ENCODE peak calls at places on chromosomes 11 and 22, in five cellular contexts. One of them, this sample, is unnamed.

GRCh38 chr11:101034076-101034475 is 95.5 kb downstream of the PGR start:
- DNase-seq in IMR-90: no peak
- DNase-seq in H1: no peak
- DNase-seq in neuronal stem cell: no peak
- DNase-seq in mesenchymal stem cell: no peak
- DNase-seq in this sample: no peak

GRCh38 chr22:22181515-22181959 is 63.0 kb upstream of the VPREB1 start:
- DNase-seq in IMR-90: no peak
- DNase-seq in H1: no peak
- DNase-seq in neuronal stem cell: no peak
- DNase-seq in mesenchymal stem cell: no peak
- DNase-seq in this sample: no peak

GRCh38 chr11:118632577-118633318 is 25.3 kb downstream of the PHLDB1 start:
- DNase-seq in IMR-90: no peak
- DNase-seq in H1: no peak
- DNase-seq in neuronal stem cell: no peak
- DNase-seq in mesenchymal stem cell: no peak
- DNase-seq in this sample: no peak

GRCh38 chr11:92383430-92383829 is 158.8 kb downstream of the FAT3 start:
- DNase-seq in IMR-90: peak
- DNase-seq in H1: no peak
- DNase-seq in neuronal stem cell: no peak
- DNase-seq in mesenchymal stem cell: peak
- DNase-seq in this sample: peak

GRCh38 chr11:110908401-110909106 is 196.3 kb upstream of the ARHGAP20 start:
- DNase-seq in IMR-90: peak
- DNase-seq in H1: no peak
- DNase-seq in neuronal stem cell: no peak
- DNase-seq in mesenchymal stem cell: peak
- DNase-seq in this sample: peak

GRCh38 chr22:38346506-38346905 is 29.3 kb upstream of the CSNK1E start:
- DNase-seq in IMR-90: no peak
- DNase-seq in H1: peak
- DNase-seq in neuronal stem cell: no peak
- DNase-seq in mesenchymal stem cell: no peak
- DNase-seq in this sample: no peak

GRCh38 chr11:126512251-126512650 is 156.8 kb downstream of the ST3GAL4 start:
- DNase-seq in IMR-90: no peak
- DNase-seq in H1: no peak
- DNase-seq in neuronal stem cell: no peak
- DNase-seq in mesenchymal stem cell: no peak
- DNase-seq in this sample: no peak

GRCh38 chr11:78218707-78219492 is 30.2 kb downstream of the USP35 start:
- DNase-seq in IMR-90: no peak
- DNase-seq in H1: no peak
- DNase-seq in neuronal stem cell: no peak
- DNase-seq in mesenchymal stem cell: no peak
- DNase-seq in this sample: no peak

GRCh38 chr11:9895016-9895415 is 231.1 kb downstream of the SWAP70 start:
- DNase-seq in IMR-90: peak
- DNase-seq in H1: no peak
- DNase-seq in neuronal stem cell: no peak
- DNase-seq in mesenchymal stem cell: peak
- DNase-seq in this sample: no peak

GRCh38 chr11:60168306-60168705 is 14.6 kb downstream of the MS4A6A start:
- DNase-seq in IMR-90: no peak
- DNase-seq in H1: no peak
- DNase-seq in neuronal stem cell: no peak
- DNase-seq in mesenchymal stem cell: no peak
- DNase-seq in this sample: no peak

GRCh38 chr22:44448271-44448780 is 49.7 kb downstream of the RTL6 start:
- DNase-seq in IMR-90: peak
- DNase-seq in H1: no peak
- DNase-seq in neuronal stem cell: no peak
- DNase-seq in mesenchymal stem cell: peak
- DNase-seq in this sample: no peak

GRCh38 chr11:44709281-44709562 is 17.5 kb upstream of the TSPAN18 start:
- DNase-seq in IMR-90: no peak
- DNase-seq in H1: no peak
- DNase-seq in neuronal stem cell: no peak
- DNase-seq in mesenchymal stem cell: peak
- DNase-seq in this sample: peak

GRCh38 chr22:24026056-24026455 is 15.0 kb downstream of the CABIN1 start:
- DNase-seq in IMR-90: no peak
- DNase-seq in H1: no peak
- DNase-seq in neuronal stem cell: no peak
- DNase-seq in mesenchymal stem cell: no peak
- DNase-seq in this sample: no peak

GRCh38 chr11:66344550-66345315 is at the start of gene BRMS1:
- DNase-seq in IMR-90: peak
- DNase-seq in H1: peak
- DNase-seq in neuronal stem cell: peak
- DNase-seq in mesenchymal stem cell: peak
- DNase-seq in this sample: peak
- H2AK5ac ChIP-seq in IMR-90: peak
- H2AK5ac ChIP-seq in H1: no peak
- H2AK5ac ChIP-seq in neuronal stem cell: peak
- H2AK5ac ChIP-seq in mesenchymal stem cell: peak
- H2AK5ac ChIP-seq in this sample: no peak

DNA sequence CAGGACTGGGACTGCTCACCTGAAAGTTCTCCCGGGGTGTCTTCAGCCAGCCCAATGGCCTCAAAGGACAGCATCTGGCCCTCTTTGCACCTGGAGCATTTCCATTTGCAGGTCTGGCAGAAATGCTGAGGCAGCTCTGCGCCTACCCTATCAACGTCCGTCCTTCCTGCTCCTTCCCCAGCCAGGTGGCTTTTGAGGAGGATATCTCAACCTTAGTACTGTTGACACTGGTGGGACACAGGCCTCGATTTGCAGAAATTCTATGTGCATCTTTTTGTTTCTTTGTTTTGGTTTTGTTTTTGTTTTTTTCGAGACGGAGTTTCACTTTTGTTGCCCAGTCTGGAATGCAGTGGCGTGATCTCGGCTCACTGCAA is 5.0 kb downstream of the MOGAT2 start:
- DNase-seq in IMR-90: no peak
- DNase-seq in H1: no peak
- DNase-seq in neuronal stem cell: no peak
- DNase-seq in mesenchymal stem cell: no peak
- DNase-seq in this sample: no peak
- H3K27ac ChIP-seq in IMR-90: no peak
- H3K27ac ChIP-seq in H1: no peak
- H3K27ac ChIP-seq in neuronal stem cell: no peak
- H3K27ac ChIP-seq in mesenchymal stem cell: no peak
- H3K27ac ChIP-seq in this sample: no peak

GRCh38 chr11:125108469-125108868 is 3.0 kb downstream of the TMEM218 start:
- DNase-seq in IMR-90: peak
- DNase-seq in H1: no peak
- DNase-seq in neuronal stem cell: no peak
- DNase-seq in mesenchymal stem cell: no peak
- DNase-seq in this sample: no peak

GRCh38 chr11:125101596-125101995 is 9.8 kb downstream of the TMEM218 start:
- DNase-seq in IMR-90: no peak
- DNase-seq in H1: no peak
- DNase-seq in neuronal stem cell: no peak
- DNase-seq in mesenchymal stem cell: peak
- DNase-seq in this sample: no peak

GRCh38 chr11:125102544-125102943 is 8.9 kb downstream of the TMEM218 start:
- DNase-seq in IMR-90: peak
- DNase-seq in H1: no peak
- DNase-seq in neuronal stem cell: no peak
- DNase-seq in mesenchymal stem cell: peak
- DNase-seq in this sample: no peak

GRCh38 chr11:125102025-125102424 is 9.4 kb downstream of the TMEM218 start:
- DNase-seq in IMR-90: no peak
- DNase-seq in H1: no peak
- DNase-seq in neuronal stem cell: no peak
- DNase-seq in mesenchymal stem cell: no peak
- DNase-seq in this sample: no peak

DNA sequence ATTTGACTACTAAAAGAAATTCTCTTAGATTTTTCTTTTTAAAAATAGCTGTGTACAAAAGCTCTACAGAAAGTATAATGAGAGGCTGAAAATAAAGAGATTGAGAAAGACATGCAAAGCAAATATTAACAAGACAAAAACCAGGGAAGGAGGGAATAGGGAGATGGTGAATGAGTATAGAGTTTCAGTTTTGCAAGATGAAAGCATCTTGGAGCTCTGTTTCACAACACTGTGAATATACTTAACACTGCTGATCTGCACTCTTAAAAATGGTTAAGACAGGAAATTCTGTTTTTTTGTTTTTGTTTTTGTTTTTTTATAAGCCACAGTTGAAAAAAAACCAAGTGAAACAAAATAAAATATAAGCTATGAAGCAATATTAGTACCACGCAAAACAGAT is 5.5 kb downstream of the TMEM218 start:
- DNase-seq in IMR-90: peak
- DNase-seq in H1: no peak
- DNase-seq in neuronal stem cell: no peak
- DNase-seq in mesenchymal stem cell: peak
- DNase-seq in this sample: no peak
- H3K9ac ChIP-seq in IMR-90: no peak
- H3K9ac ChIP-seq in H1: no peak
- H3K9ac ChIP-seq in neuronal stem cell: no peak
- H3K9ac ChIP-seq in mesenchymal stem cell: no peak
- H3K9ac ChIP-seq in this sample: no peak

DNA sequence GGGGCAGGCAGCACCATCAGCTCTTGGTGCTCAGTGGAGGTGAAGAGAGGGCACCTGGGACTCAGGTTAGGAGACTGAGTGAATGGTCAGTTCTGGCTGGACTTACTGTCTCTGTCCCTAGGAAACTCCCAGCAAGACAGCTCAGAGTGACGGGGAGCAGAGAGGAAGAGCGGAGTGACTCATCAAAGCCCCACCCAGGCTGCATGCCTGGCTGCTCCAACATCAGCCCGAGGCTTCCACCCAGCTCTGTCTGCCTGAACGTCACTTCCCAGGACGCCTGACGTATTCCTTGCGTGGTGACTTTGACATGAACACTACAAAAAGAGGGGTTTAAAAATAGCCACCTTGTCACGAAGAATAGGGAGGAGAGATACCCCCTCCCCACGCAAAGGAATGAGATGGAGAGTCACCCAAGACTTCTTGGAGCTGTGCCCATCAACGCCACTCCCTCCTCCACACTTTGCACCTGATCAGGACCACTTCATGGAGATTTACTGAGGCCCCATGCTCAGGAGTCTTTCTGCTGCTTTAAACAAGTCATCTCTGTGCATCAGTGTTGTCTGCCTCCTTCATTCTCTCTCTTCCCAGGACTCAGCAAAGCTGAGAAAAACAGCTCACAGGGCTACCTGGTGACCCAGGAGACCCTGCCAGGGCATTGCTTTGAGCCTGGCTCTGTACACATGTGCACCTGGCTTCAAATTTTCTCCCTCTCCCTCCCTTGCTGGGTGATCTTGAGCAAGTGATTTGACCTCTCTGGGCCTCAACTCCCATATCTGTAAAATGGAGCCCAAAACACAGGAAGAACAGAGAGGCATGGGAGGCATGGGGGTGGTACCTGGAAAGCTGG is 83.1 kb downstream of the MN1 start:
- DNase-seq in IMR-90: peak
- DNase-seq in H1: no peak
- DNase-seq in neuronal stem cell: no peak
- DNase-seq in mesenchymal stem cell: peak
- DNase-seq in this sample: peak
- H2AK5ac ChIP-seq in IMR-90: peak
- H2AK5ac ChIP-seq in H1: peak
- H2AK5ac ChIP-seq in neuronal stem cell: peak
- H2AK5ac ChIP-seq in mesenchymal stem cell: peak
- H2AK5ac ChIP-seq in this sample: peak

GRCh38 chr22:17116931-17117330 is 4.2 kb downstream of the TMEM121B start:
- DNase-seq in IMR-90: no peak
- DNase-seq in H1: no peak
- DNase-seq in neuronal stem cell: no peak
- DNase-seq in mesenchymal stem cell: no peak
- DNase-seq in this sample: peak

GRCh38 chr22:17117400-17117799 is 3.8 kb downstream of the TMEM121B start:
- DNase-seq in IMR-90: no peak
- DNase-seq in H1: no peak
- DNase-seq in neuronal stem cell: no peak
- DNase-seq in mesenchymal stem cell: no peak
- DNase-seq in this sample: peak

GRCh38 chr22:17115311-17115710 is 5.8 kb downstream of the TMEM121B start:
- DNase-seq in IMR-90: no peak
- DNase-seq in H1: no peak
- DNase-seq in neuronal stem cell: no peak
- DNase-seq in mesenchymal stem cell: no peak
- DNase-seq in this sample: no peak

GRCh38 chr22:17114958-17115235 is 6.3 kb downstream of the TMEM121B start:
- DNase-seq in IMR-90: no peak
- DNase-seq in H1: no peak
- DNase-seq in neuronal stem cell: no peak
- DNase-seq in mesenchymal stem cell: no peak
- DNase-seq in this sample: no peak

GRCh38 chr22:17115927-17116326 is 5.2 kb downstream of the TMEM121B start:
- DNase-seq in IMR-90: no peak
- DNase-seq in H1: no peak
- DNase-seq in neuronal stem cell: no peak
- DNase-seq in mesenchymal stem cell: no peak
- DNase-seq in this sample: no peak
- H3K27ac ChIP-seq in IMR-90: no peak
- H3K27ac ChIP-seq in H1: no peak
- H3K27ac ChIP-seq in neuronal stem cell: no peak
- H3K27ac ChIP-seq in mesenchymal stem cell: no peak
- H3K27ac ChIP-seq in this sample: no peak

GRCh38 chr11:34512810-34513673 is 552 bp downstream of the ELF5 start:
- DNase-seq in IMR-90: peak
- DNase-seq in H1: peak
- DNase-seq in neuronal stem cell: peak
- DNase-seq in mesenchymal stem cell: peak
- DNase-seq in this sample: peak
- H3K9ac ChIP-seq in IMR-90: no peak
- H3K9ac ChIP-seq in H1: no peak
- H3K9ac ChIP-seq in neuronal stem cell: no peak
- H3K9ac ChIP-seq in mesenchymal stem cell: no peak
- H3K9ac ChIP-seq in this sample: no peak

GRCh38 chr22:32752868-32753520 is 48.5 kb upstream of the TIMP3 start:
- DNase-seq in IMR-90: peak
- DNase-seq in H1: no peak
- DNase-seq in neuronal stem cell: no peak
- DNase-seq in mesenchymal stem cell: peak
- DNase-seq in this sample: no peak

GRCh38 chr22:32751065-32751739 is 50.3 kb upstream of the TIMP3 start:
- DNase-seq in IMR-90: no peak
- DNase-seq in H1: no peak
- DNase-seq in neuronal stem cell: no peak
- DNase-seq in mesenchymal stem cell: no peak
- DNase-seq in this sample: no peak

GRCh38 chr22:32752326-32752725 is 49.2 kb upstream of the TIMP3 start:
- DNase-seq in IMR-90: peak
- DNase-seq in H1: no peak
- DNase-seq in neuronal stem cell: no peak
- DNase-seq in mesenchymal stem cell: no peak
- DNase-seq in this sample: no peak

GRCh38 chr22:32754413-32755041 is 47.0 kb upstream of the TIMP3 start:
- DNase-seq in IMR-90: peak
- DNase-seq in H1: no peak
- DNase-seq in neuronal stem cell: no peak
- DNase-seq in mesenchymal stem cell: peak
- DNase-seq in this sample: no peak

GRCh38 chr22:32753591-32753990 is 47.9 kb upstream of the TIMP3 start:
- DNase-seq in IMR-90: no peak
- DNase-seq in H1: no peak
- DNase-seq in neuronal stem cell: no peak
- DNase-seq in mesenchymal stem cell: no peak
- DNase-seq in this sample: no peak
- H2AK5ac ChIP-seq in IMR-90: peak
- H2AK5ac ChIP-seq in H1: no peak
- H2AK5ac ChIP-seq in neuronal stem cell: no peak
- H2AK5ac ChIP-seq in mesenchymal stem cell: no peak
- H2AK5ac ChIP-seq in this sample: no peak